ENCODE peak calls at places on chromosomes 4 and X, in four cellular contexts. J is vagina, H is nucleus accumbens, A is nephron progenitor cell. F is an unnamed sample.

GRCh38 chr4:1402516-1403101 is 3.6 kb downstream of the NKX1-1 start:
- DNase-seq in H (no peak), A (no peak), J (no peak), F (no peak)

GRCh38 chrX:53795583-53795982 is 109.1 kb upstream of the HUWE1 start:
- DNase-seq in J (no peak), A (no peak), H (no peak), F (no peak)

GRCh38 chr4:71855944-71856343 is 72.1 kb upstream of the GC start:
- DNase-seq in A (no peak), H (no peak), J (no peak), F (no peak)

GRCh38 chr4:143482753-143483362 is 30.6 kb upstream of the SMARCA5 start:
- DNase-seq in A (peak), H (peak), J (no peak), F (peak)

GRCh38 chr4:31539279-31540074 is 819.3 kb downstream of the PCDH7 start:
- DNase-seq in H (no peak), A (no peak), J (no peak), F (no peak)

GRCh38 chr4:18291313-18291712 is 269.8 kb upstream of the LCORL start:
- DNase-seq in A (no peak), H (no peak), J (no peak), F (no peak)

GRCh38 chr4:40924096-40924792 is 174.5 kb downstream of the NSUN7 start:
- DNase-seq in J (no peak), A (peak), H (peak), F (no peak)

GRCh38 chrX:43813898-43814297 is 68.4 kb downstream of the MAOB start:
- DNase-seq in A (peak), H (no peak), J (no peak), F (no peak)

GRCh38 chr4:18111100-18111499 is 89.5 kb upstream of the LCORL start:
- DNase-seq in J (no peak), H (no peak), A (no peak), F (no peak)

GRCh38 chrX:2954541-2954940 is 25.4 kb upstream of the ARSD start:
- DNase-seq in J (no peak), A (no peak), H (no peak), F (no peak)

GRCh38 chr4:109998867-109999303 is 86.2 kb downstream of the EGF start:
- DNase-seq in A (peak), H (no peak), J (no peak), F (peak)

GRCh38 chr4:90990298-90990697 is 863.1 kb downstream of the CCSER1 start:
- DNase-seq in A (no peak), J (no peak), H (no peak), F (no peak)